ENCODE peak calls at places on chromosomes 13 and 19, in nine cellular contexts. A, C, W, X, K, R, T, V and Z are unnamed samples.

GRCh38 chr13:78604782-78605611 is 1.6 kb upstream of the POU4F1 start:
- DNase-seq in X (no peak), W (peak), C (no peak), R (peak), T (no peak), K (no peak), V (no peak), A (no peak), Z (no peak)

GRCh38 chr19:10855879-10856522 is 7.8 kb downstream of the C19orf38 start:
- DNase-seq in C (peak), X (no peak), V (peak), W (no peak), K (no peak), A (peak), R (peak), T (no peak), Z (no peak)

GRCh38 chr19:28403698-28404099 is 809.3 kb downstream of the UQCRFS1 start:
- DNase-seq in W (no peak), C (no peak), A (no peak), T (no peak), K (no peak), V (no peak), R (no peak), X (no peak), Z (no peak)

GRCh38 chr13:100533588-100534041 is 55.0 kb downstream of the GGACT start:
- DNase-seq in R (no peak), A (no peak), T (no peak), C (no peak), K (no peak), X (no peak), V (no peak), W (no peak), Z (no peak)

GRCh38 chr13:33727356-33728083 is 90.4 kb upstream of the RFC3 start:
- DNase-seq in T (no peak), A (no peak), R (no peak), V (no peak), X (no peak), C (no peak), W (no peak), K (no peak), Z (no peak)

GRCh38 chr19:6744381-6745288 is 5.2 kb downstream of the TRIP10 start:
- DNase-seq in X (peak), R (no peak), T (no peak), K (peak), W (peak), A (no peak), C (peak), V (peak), Z (no peak)

GRCh38 chr13:48066310-48066989 is 28.5 kb downstream of the MED4 start:
- DNase-seq in X (peak), K (no peak), V (peak), R (no peak), W (peak), C (no peak), A (no peak), T (peak), Z (no peak)

GRCh38 chr19:35011091-35011689 is 11.1 kb downstream of the GRAMD1A start:
- DNase-seq in A (no peak), W (no peak), T (peak), R (no peak), X (no peak), C (no peak), V (no peak), K (no peak), Z (no peak)

GRCh38 chr19:45472557-45473365 is 5.0 kb downstream of the FOSB start:
- DNase-seq in X (no peak), R (no peak), T (peak), A (no peak), V (peak), C (no peak), K (no peak), W (no peak), Z (no peak)

GRCh38 chr19:12913011-12913561 is 6.0 kb downstream of the SYCE2 start:
- DNase-seq in V (peak), W (peak), X (peak), K (peak), T (no peak), A (no peak), R (peak), C (peak), Z (no peak)

GRCh38 chr19:2385053-2385721 is 25.1 kb downstream of the TMPRSS9 start:
- DNase-seq in A (peak), X (peak), C (peak), W (peak), K (peak), R (peak), T (no peak), V (peak), Z (peak)

GRCh38 chr19:55642153-55643002 is 1.1 kb upstream of the ZNF581 start:
- DNase-seq in R (no peak), X (no peak), A (no peak), C (peak), W (no peak), V (peak), K (no peak), T (peak), Z (no peak)

GRCh38 chr19:55644191-55644833 is 863 bp downstream of the ZNF581 start:
- DNase-seq in K (no peak), T (no peak), A (no peak), R (no peak), V (no peak), W (no peak), C (no peak), X (no peak), Z (no peak)

GRCh38 chr19:55641376-55642152 is 762 bp downstream of the ZNF580 start:
- DNase-seq in A (no peak), R (no peak), C (peak), V (peak), T (no peak), X (no peak), W (peak), K (no peak), Z (no peak)

GRCh38 chr19:55643733-55644116 is 276 bp downstream of the ZNF581 start:
- DNase-seq in K (no peak), A (no peak), V (no peak), X (no peak), R (no peak), W (no peak), T (no peak), C (no peak), Z (no peak)

GRCh38 chr19:55643003-55643732 is at the start of gene ZNF581:
- DNase-seq in A (peak), X (peak), V (peak), W (peak), K (peak), T (peak), C (peak), R (peak), Z (peak)
- TF ChIP-seq CTCF in A (no peak), X (no peak), V (no peak), W (no peak), K (no peak), T (no peak), C (no peak), R (no peak), Z (no peak)

GRCh38 chr13:109135018-109135417 is 505.6 kb downstream of the MYO16 start:
- DNase-seq in C (no peak), T (no peak), X (no peak), A (no peak), W (no peak), V (no peak), K (no peak), R (no peak), Z (no peak)
- TF ChIP-seq CTCF in C (no peak), T (no peak), X (no peak), A (no peak), W (no peak), V (no peak), K (no peak), R (peak), Z (peak)

GRCh38 chr13:29994911-29995601 is 144.6 kb upstream of the UBL3 start:
- DNase-seq in T (no peak), W (no peak), A (no peak), R (no peak), K (no peak), X (no peak), C (no peak), V (no peak), Z (no peak)

GRCh38 chr13:29996316-29996715 is 145.9 kb upstream of the UBL3 start:
- DNase-seq in X (no peak), A (no peak), W (no peak), C (no peak), K (no peak), V (no peak), T (no peak), R (no peak), Z (no peak)

GRCh38 chr13:29993716-29994488 is 143.5 kb upstream of the UBL3 start:
- DNase-seq in K (no peak), X (peak), T (no peak), A (no peak), W (peak), C (peak), R (no peak), V (no peak), Z (no peak)

GRCh38 chr13:29991343-29991742 is 140.9 kb upstream of the UBL3 start:
- DNase-seq in A (no peak), W (peak), C (no peak), R (no peak), V (peak), T (no peak), K (no peak), X (peak), Z (no peak)

DNA sequence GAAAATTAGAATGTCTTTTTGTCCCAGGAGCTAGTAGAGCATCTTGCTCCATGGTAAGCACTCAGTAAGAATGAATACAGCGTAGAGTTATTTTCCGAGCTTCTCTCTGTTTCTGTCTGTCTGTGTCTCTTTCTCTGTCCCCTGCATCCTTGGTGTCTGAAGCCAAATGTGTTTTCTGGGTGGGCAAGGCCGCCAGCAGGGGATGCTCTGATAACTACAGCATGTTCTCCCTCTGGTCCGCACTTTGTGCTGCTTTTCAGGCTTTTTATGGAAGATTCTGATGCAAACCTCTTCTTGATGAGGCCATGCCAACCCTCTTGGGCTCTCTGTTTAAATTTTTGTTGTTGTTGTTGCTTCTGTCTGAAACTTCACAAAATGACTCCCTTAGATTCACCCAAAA is 142.8 kb upstream of the UBL3 start:
- DNase-seq in C (no peak), T (no peak), W (no peak), R (no peak), V (no peak), X (no peak), K (no peak), A (no peak), Z (no peak)
- TF ChIP-seq CTCF in C (no peak), T (no peak), W (peak), R (peak), V (no peak), X (no peak), K (no peak), A (no peak), Z (no peak)

DNA sequence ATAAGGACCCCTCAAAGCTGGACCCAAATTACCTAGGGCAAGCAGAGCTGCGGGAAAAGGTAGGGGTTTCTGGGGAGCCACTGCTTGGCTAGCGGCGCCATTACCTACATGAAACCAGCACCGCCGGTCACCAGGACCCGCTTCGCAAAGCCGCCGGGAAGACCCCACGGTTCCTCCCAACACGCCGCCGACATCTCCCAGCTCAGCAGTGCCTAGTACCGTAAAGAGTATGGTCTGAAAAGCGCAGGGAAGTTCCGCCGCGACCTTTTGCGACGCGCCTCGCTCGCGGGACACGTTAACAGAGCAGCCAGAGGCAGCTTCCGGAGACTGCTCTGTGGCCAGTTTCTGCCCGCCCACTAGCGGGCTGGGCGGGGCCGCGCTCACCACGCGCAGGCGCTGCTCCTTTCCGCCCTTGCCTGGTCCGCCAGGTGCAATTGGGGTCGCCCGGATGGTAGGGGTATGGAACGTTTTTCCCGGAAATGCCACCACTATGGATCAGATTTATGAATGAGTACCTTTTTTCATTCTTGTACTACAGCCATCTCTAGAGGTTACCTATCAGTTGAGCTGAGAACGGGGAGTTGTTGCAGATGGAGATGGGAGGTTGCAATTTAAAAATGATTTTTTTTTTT is at the start of gene TGDS:
- DNase-seq in T (peak), V (peak), C (peak), K (peak), R (peak), W (peak), A (peak), X (peak), Z (peak)
- TF ChIP-seq CTCF in T (no peak), V (no peak), C (no peak), K (no peak), R (no peak), W (no peak), A (no peak), X (no peak), Z (peak)

GRCh38 chr13:31538067-31539042 is 201.0 kb upstream of the RXFP2 start:
- DNase-seq in W (peak), T (no peak), A (peak), K (no peak), R (no peak), X (peak), V (peak), C (peak), Z (no peak)
- TF ChIP-seq CTCF in W (peak), T (no peak), A (peak), K (peak), R (peak), X (peak), V (peak), C (peak), Z (peak)

DNA sequence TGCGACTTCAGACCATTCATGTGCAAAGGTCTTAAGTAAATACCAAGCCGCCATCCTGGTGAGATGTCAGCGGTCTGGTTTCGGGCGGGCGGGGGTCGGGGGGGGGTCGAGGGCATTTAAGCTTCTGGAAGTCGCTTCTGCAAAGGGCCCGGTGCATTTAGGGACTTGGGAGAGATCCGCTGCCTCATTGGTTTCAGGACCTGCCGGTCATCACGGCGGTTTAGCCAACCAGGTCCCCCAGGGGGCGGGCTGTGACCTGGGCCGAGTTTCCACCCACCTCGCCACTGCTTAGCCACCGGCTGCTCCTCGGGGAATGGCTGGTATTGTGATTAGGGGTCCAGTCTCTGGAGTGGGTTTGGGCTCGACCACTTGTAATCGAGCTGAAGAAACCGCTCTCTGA is 7.8 kb downstream of the ANKLE1 start:
- DNase-seq in C (peak), A (peak), R (peak), V (peak), W (peak), T (peak), X (peak), K (peak), Z (peak)
- TF ChIP-seq CTCF in C (no peak), A (peak), R (no peak), V (no peak), W (no peak), T (no peak), X (no peak), K (no peak), Z (no peak)

GRCh38 chr19:15538774-15539173 is 30.4 kb downstream of the CYP4F22 start:
- DNase-seq in A (no peak), R (no peak), W (peak), T (no peak), C (no peak), V (no peak), K (no peak), X (no peak), Z (no peak)

GRCh38 chr19:15544283-15544682 is 36.0 kb downstream of the CYP4F22 start:
- DNase-seq in A (no peak), K (no peak), T (no peak), W (no peak), R (no peak), V (no peak), C (no peak), X (no peak), Z (no peak)

GRCh38 chr19:15536350-15536749 is 28.0 kb downstream of the CYP4F22 start:
- DNase-seq in A (no peak), V (no peak), T (no peak), K (no peak), X (no peak), C (no peak), R (no peak), W (no peak), Z (no peak)

GRCh38 chr19:15539638-15540037 is 31.3 kb downstream of the CYP4F22 start:
- DNase-seq in V (no peak), T (no peak), R (no peak), C (no peak), X (no peak), K (no peak), W (no peak), A (no peak), Z (no peak)

GRCh38 chr19:15540435-15540834 is 32.1 kb downstream of the CYP4F22 start:
- DNase-seq in R (no peak), V (no peak), T (no peak), W (no peak), C (no peak), K (no peak), X (no peak), A (no peak), Z (no peak)
- TF ChIP-seq CTCF in R (no peak), V (no peak), T (no peak), W (no peak), C (no peak), K (no peak), X (no peak), A (no peak), Z (no peak)

GRCh38 chr19:55449469-55449868 is 6.4 kb upstream of the SHISA7 start:
- DNase-seq in K (no peak), C (no peak), A (no peak), T (no peak), R (no peak), V (no peak), X (no peak), W (no peak), Z (no peak)

GRCh38 chr19:55443824-55444719 is 972 bp upstream of the SHISA7 start:
- DNase-seq in W (no peak), C (no peak), V (no peak), X (no peak), R (no peak), K (no peak), A (no peak), T (no peak), Z (no peak)

GRCh38 chr19:55444720-55445045 is 1.6 kb upstream of the SHISA7 start:
- DNase-seq in A (no peak), T (no peak), R (no peak), W (no peak), V (no peak), X (no peak), C (no peak), K (no peak), Z (no peak)

GRCh38 chr19:55446060-55446459 is 3.0 kb upstream of the SHISA7 start:
- DNase-seq in T (no peak), V (no peak), X (no peak), A (no peak), C (no peak), R (no peak), W (no peak), K (no peak), Z (no peak)

DNA sequence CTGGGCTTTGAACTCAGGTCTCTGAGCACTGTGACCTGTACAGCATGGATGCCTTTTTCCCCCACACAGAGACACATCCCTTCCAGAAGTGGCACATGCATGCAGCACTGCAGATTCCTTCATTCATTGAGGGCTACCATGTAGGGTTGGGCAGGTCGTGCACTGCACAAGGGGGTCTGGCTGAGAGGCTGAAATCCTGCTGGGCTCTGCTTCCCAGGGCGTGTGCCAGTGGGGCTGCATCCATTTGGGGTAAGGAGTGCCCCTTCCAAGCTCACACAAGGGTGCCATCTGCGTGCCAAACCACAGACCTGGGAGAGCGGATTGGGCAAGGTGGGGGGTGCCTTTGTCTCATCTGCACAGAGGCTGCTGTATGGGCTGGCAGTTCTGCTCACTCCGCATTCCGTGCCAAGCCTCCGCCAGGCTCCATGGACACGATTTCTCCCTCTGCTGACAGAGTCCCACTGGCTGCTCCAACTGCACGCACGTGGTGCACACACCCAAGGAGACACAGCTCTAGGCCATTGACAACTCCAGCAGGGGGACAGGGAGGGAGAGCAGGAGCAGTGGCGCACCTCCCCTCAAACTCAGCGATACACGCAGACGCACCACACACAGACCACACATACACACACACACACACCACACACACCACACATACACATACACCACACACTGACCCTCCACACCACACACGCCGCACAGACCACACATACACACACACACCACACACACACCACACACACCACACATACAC is 4.5 kb upstream of the SHISA7 start:
- DNase-seq in W (peak), K (no peak), A (no peak), X (peak), C (no peak), R (no peak), T (no peak), V (peak), Z (no peak)
- TF ChIP-seq CTCF in W (no peak), K (no peak), A (no peak), X (no peak), C (no peak), R (no peak), T (no peak), V (no peak), Z (no peak)

DNA sequence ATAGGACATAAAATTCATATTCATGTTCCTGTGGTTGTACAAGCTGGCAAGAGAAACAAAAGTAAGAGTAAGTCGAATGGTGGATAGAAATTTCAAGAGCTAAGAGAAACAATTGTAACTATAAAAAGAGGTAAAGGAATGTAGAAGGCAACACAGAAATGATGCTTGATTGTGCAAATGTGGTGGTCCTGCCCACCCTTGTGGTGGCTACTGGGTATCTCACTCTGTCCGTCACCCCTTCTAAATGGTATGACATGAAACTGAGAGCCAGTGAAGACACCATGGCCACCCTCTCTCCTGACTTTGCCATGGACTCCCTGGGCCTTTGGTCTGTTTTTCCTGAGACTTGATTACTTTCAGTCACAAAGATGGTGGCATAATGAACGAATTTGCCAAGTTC is 925.9 kb upstream of the SLITRK6 start:
- DNase-seq in V (no peak), R (peak), K (no peak), X (no peak), T (no peak), W (no peak), A (peak), C (no peak), Z (no peak)
- TF ChIP-seq CTCF in V (no peak), R (peak), K (no peak), X (no peak), T (no peak), W (no peak), A (peak), C (no peak), Z (no peak)

GRCh38 chr19:5503598-5503997 is 48.4 kb downstream of the ZNRF4 start:
- DNase-seq in V (no peak), X (no peak), C (no peak), R (no peak), K (no peak), A (no peak), T (no peak), W (no peak), Z (no peak)
- TF ChIP-seq CTCF in V (peak), X (no peak), C (no peak), R (peak), K (no peak), A (no peak), T (no peak), W (no peak), Z (no peak)